ENCODE peak calls at places on chromosomes 3 and 15, in seven cellular contexts. One of them, this sample, is unnamed.

GRCh38 chr15:88623061-88623460 is 1.9 kb downstream of the AEN start:
- DNase-seq in SK-N-SH: no peak
- DNase-seq in HCT116: peak; percentile 64
- DNase-seq in H1: no peak
- DNase-seq in HepG2: peak; percentile 46
- DNase-seq in K562: no peak
- DNase-seq in GM12878: no peak
- DNase-seq in this sample: no peak

GRCh38 chr15:71802770-71803169 is 7.6 kb upstream of the NR2E3 start:
- DNase-seq in H1: no peak
- DNase-seq in HCT116: no peak
- DNase-seq in K562: peak; percentile 65
- DNase-seq in SK-N-SH: no peak
- DNase-seq in GM12878: no peak
- DNase-seq in HepG2: no peak
- DNase-seq in this sample: no peak

GRCh38 chr3:183266454-183266853 is 13.4 kb downstream of the B3GNT5 start:
- DNase-seq in HCT116: no peak
- DNase-seq in H1: no peak
- DNase-seq in GM12878: no peak
- DNase-seq in SK-N-SH: no peak
- DNase-seq in K562: no peak
- DNase-seq in HepG2: no peak
- DNase-seq in this sample: no peak

GRCh38 chr3:69094467-69095205 is 9.9 kb downstream of the ARL6IP5 start:
- DNase-seq in SK-N-SH: no peak
- DNase-seq in GM12878: no peak
- DNase-seq in K562: no peak
- DNase-seq in H1: no peak
- DNase-seq in HCT116: no peak
- DNase-seq in HepG2: no peak
- DNase-seq in this sample: no peak

GRCh38 chr15:58458076-58458475 is 26.3 kb downstream of the LIPC start:
- DNase-seq in K562: no peak
- DNase-seq in HCT116: no peak
- DNase-seq in HepG2: peak; percentile 80
- DNase-seq in SK-N-SH: no peak
- DNase-seq in H1: no peak
- DNase-seq in GM12878: no peak
- DNase-seq in this sample: no peak

GRCh38 chr3:55664387-55664786 is 177.3 kb upstream of the WNT5A start:
- DNase-seq in SK-N-SH: no peak
- DNase-seq in GM12878: no peak
- DNase-seq in HepG2: no peak
- DNase-seq in K562: no peak
- DNase-seq in H1: no peak
- DNase-seq in HCT116: no peak
- DNase-seq in this sample: no peak

GRCh38 chr3:186137051-186137685 is 28.3 kb upstream of the ETV5 start:
- DNase-seq in HepG2: no peak
- DNase-seq in K562: no peak
- DNase-seq in SK-N-SH: no peak
- DNase-seq in HCT116: no peak
- DNase-seq in H1: no peak
- DNase-seq in GM12878: no peak
- DNase-seq in this sample: no peak

GRCh38 chr3:55000546-55000945 is 72.7 kb upstream of the LRTM1 start:
- DNase-seq in H1: no peak
- DNase-seq in HepG2: no peak
- DNase-seq in HCT116: no peak
- DNase-seq in SK-N-SH: peak; percentile 15
- DNase-seq in K562: no peak
- DNase-seq in GM12878: no peak
- DNase-seq in this sample: no peak

GRCh38 chr3:69819283-69819682 is 80.0 kb downstream of the MITF start:
- DNase-seq in K562: no peak
- DNase-seq in HCT116: no peak
- DNase-seq in GM12878: no peak
- DNase-seq in H1: no peak
- DNase-seq in HepG2: no peak
- DNase-seq in SK-N-SH: no peak
- DNase-seq in this sample: no peak

GRCh38 chr3:111590096-111590491 is 5.1 kb downstream of the ZBED2 start:
- DNase-seq in HepG2: no peak
- DNase-seq in HCT116: no peak
- DNase-seq in GM12878: no peak
- DNase-seq in H1: no peak
- DNase-seq in K562: no peak
- DNase-seq in SK-N-SH: no peak
- DNase-seq in this sample: no peak

GRCh38 chr3:46593274-46593862 is 19.0 kb upstream of the FAM240A start:
- DNase-seq in HepG2: no peak
- DNase-seq in GM12878: no peak
- DNase-seq in H1: no peak
- DNase-seq in HCT116: no peak
- DNase-seq in SK-N-SH: no peak
- DNase-seq in K562: no peak
- DNase-seq in this sample: peak; percentile 23

GRCh38 chr3:10594915-10595314 is 89.5 kb upstream of the ATP2B2 start:
- DNase-seq in H1: peak; percentile 57
- DNase-seq in K562: peak; percentile 99
- DNase-seq in GM12878: peak; percentile 5
- DNase-seq in SK-N-SH: no peak
- DNase-seq in HepG2: peak; percentile 56
- DNase-seq in HCT116: peak; percentile 62
- DNase-seq in this sample: peak; percentile 90

GRCh38 chr3:37997791-37998370 is 7.3 kb downstream of the VILL start:
- DNase-seq in HepG2: no peak
- DNase-seq in K562: no peak
- DNase-seq in GM12878: no peak
- DNase-seq in H1: no peak
- DNase-seq in SK-N-SH: no peak
- DNase-seq in HCT116: no peak
- DNase-seq in this sample: no peak

GRCh38 chr15:77098572-77098971 is 27.7 kb upstream of the TSPAN3 start:
- DNase-seq in GM12878: no peak
- DNase-seq in H1: no peak
- DNase-seq in HCT116: no peak
- DNase-seq in K562: no peak
- DNase-seq in SK-N-SH: no peak
- DNase-seq in HepG2: no peak
- DNase-seq in this sample: no peak

GRCh38 chr3:15428539-15428938 is 1.1 kb downstream of the EAF1 start:
- DNase-seq in HepG2: no peak
- DNase-seq in GM12878: no peak
- DNase-seq in H1: no peak
- DNase-seq in K562: no peak
- DNase-seq in HCT116: no peak
- DNase-seq in SK-N-SH: no peak
- DNase-seq in this sample: no peak

GRCh38 chr3:14234197-14235002 is 55.8 kb downstream of the LSM3 start:
- DNase-seq in SK-N-SH: no peak
- DNase-seq in GM12878: no peak
- DNase-seq in HepG2: peak; percentile 16
- DNase-seq in K562: no peak
- DNase-seq in HCT116: no peak
- DNase-seq in H1: no peak
- DNase-seq in this sample: no peak

GRCh38 chr15:71203573-71204444 is 88.5 kb downstream of the THSD4 start:
- DNase-seq in H1: peak; percentile 84
- DNase-seq in K562: no peak
- DNase-seq in GM12878: no peak
- DNase-seq in SK-N-SH: no peak
- DNase-seq in HCT116: no peak
- DNase-seq in HepG2: no peak
- DNase-seq in this sample: no peak

DNA sequence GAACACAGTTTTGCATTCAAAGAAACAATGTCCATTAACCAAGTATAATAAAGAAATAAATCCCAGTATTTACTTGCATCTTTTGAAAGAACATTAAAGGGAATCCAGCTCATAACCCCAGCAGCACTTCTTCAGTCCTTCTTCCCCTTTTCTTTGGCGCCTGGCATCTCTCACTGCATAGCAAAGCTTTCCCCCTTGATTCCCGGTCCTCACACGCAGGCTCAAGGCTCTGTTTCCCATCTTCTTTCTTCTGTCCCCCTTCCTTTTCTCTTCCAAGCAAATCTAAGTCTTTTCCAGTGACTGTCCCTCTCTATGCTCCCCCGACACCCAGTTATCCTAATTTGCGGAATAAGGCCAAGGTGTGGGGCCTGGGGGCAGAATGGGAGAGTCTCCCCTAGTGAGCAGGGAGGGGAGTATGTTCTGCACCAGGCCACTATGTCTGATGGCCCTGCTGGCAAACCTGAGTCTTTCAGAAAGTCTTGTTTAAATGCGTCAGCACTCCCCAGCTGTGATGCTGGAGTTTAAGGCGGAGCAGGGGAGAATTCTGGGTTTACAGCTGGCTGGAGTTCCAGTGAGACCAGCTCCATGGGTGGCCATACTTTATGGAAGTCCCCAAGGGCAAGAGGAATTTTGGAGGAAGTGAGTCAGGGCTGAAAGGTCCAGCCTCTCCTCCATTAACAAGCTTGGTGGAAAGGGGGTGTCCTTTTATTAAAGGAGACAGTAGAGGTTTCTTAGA is 42.1 kb downstream of the GOLGA6A start:
- DNase-seq in GM12878: no peak
- DNase-seq in HCT116: no peak
- DNase-seq in H1: peak; percentile 27
- DNase-seq in SK-N-SH: no peak
- DNase-seq in K562: no peak
- DNase-seq in HepG2: no peak
- DNase-seq in this sample: no peak
- TF ChIP-seq JUND in GM12878: no peak
- TF ChIP-seq JUND in HCT116: no peak
- TF ChIP-seq JUND in H1: no peak
- TF ChIP-seq JUND in SK-N-SH: no peak
- TF ChIP-seq JUND in K562: no peak
- TF ChIP-seq JUND in HepG2: no peak
- TF ChIP-seq JUND in this sample: no peak

GRCh38 chr3:120448707-120449650 is 1.8 kb downstream of the FSTL1 start:
- DNase-seq in HepG2: no peak
- DNase-seq in H1: no peak
- DNase-seq in K562: no peak
- DNase-seq in GM12878: no peak
- DNase-seq in SK-N-SH: no peak
- DNase-seq in HCT116: no peak
- DNase-seq in this sample: no peak
- TF ChIP-seq JUND in HepG2: no peak
- TF ChIP-seq JUND in H1: no peak
- TF ChIP-seq JUND in K562: no peak
- TF ChIP-seq JUND in GM12878: no peak
- TF ChIP-seq JUND in SK-N-SH: no peak
- TF ChIP-seq JUND in HCT116: no peak
- TF ChIP-seq JUND in this sample: no peak

DNA sequence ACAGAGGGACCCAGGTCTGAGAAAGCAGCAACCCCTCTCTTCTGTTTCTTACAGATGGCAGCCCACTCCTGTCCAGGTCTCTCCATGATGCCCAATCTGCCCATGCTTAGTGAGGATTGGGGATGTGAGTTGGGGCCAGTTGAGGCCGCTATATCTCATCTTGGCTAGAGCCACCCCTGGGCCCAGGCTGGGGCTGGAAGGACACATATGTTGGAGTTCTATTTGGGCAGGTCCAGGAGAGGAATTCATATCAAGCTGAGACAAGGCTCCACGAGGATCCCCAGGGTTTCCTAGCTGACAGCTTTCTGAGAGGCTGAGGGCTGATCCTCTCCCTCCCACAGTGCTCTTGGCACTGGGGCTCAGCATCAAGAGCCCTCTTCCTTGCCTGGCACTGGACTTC is 11.4 kb downstream of the TGM5 start:
- DNase-seq in K562: no peak
- DNase-seq in H1: no peak
- DNase-seq in HCT116: no peak
- DNase-seq in SK-N-SH: no peak
- DNase-seq in GM12878: no peak
- DNase-seq in HepG2: no peak
- DNase-seq in this sample: no peak
- TF ChIP-seq JUND in K562: no peak
- TF ChIP-seq JUND in H1: no peak
- TF ChIP-seq JUND in HCT116: no peak
- TF ChIP-seq JUND in SK-N-SH: no peak
- TF ChIP-seq JUND in GM12878: no peak
- TF ChIP-seq JUND in HepG2: no peak
- TF ChIP-seq JUND in this sample: no peak

GRCh38 chr3:124887996-124888298 is 782 bp upstream of the ITGB5 start:
- DNase-seq in H1: no peak
- DNase-seq in HepG2: no peak
- DNase-seq in SK-N-SH: no peak
- DNase-seq in GM12878: no peak
- DNase-seq in HCT116: no peak
- DNase-seq in K562: no peak
- DNase-seq in this sample: no peak

GRCh38 chr3:124888482-124889441 is 1.6 kb upstream of the ITGB5 start:
- DNase-seq in HepG2: no peak
- DNase-seq in SK-N-SH: no peak
- DNase-seq in HCT116: no peak
- DNase-seq in H1: no peak
- DNase-seq in GM12878: no peak
- DNase-seq in K562: no peak
- DNase-seq in this sample: no peak

GRCh38 chr3:124885466-124886167 is 1.5 kb downstream of the ITGB5 start:
- DNase-seq in GM12878: no peak
- DNase-seq in SK-N-SH: peak; percentile 23
- DNase-seq in HCT116: no peak
- DNase-seq in K562: no peak
- DNase-seq in H1: no peak
- DNase-seq in HepG2: no peak
- DNase-seq in this sample: no peak

GRCh38 chr3:124886168-124887051 is 755 bp downstream of the ITGB5 start:
- DNase-seq in GM12878: no peak
- DNase-seq in H1: no peak
- DNase-seq in SK-N-SH: peak; percentile 77
- DNase-seq in HCT116: no peak
- DNase-seq in K562: peak; percentile 63
- DNase-seq in HepG2: peak; percentile 68
- DNase-seq in this sample: peak; percentile 68

DNA sequence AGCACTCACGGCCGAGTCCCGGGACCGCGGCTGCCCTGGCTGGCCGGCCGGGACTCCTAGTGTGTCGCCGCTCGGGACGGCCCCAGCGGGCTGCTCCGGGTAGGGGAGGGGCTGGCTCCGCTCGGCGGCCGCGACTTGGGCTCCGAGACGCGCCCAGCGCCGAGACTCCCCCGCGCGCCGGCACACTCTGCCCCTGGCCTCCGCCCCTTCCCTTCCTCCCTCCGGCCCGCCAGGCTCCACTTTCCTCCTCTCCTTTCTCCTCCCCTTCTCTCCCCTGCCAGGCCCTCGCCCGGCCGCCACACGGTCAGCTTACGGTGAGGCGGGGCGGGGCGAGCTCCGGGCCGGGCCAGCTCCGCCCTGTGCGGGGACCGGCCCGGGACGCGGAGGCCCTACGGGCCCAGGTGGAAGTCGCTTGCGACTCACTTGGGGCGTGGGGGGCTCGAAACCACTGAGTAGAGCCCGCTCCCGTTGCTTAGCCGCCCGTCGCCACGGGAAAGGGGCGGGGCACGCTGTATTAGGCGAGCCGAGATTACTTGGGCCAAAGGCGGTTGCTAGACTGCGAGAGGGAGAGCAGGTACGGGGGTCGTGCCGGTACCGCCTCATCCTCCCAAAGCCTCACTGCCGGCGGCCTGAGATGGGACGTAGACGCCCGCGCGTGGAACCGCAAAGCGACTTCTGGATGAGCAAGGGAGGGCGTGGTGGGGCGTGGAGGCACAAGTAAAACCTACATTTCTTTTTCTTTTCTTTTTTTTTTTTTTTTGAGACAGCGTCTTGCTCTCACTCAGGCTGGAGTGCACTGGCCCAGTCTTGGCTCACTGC is at the start of gene ITGB5:
- DNase-seq in H1: no peak
- DNase-seq in GM12878: no peak
- DNase-seq in HCT116: peak; percentile 29
- DNase-seq in SK-N-SH: peak; percentile 90
- DNase-seq in K562: peak; percentile 78
- DNase-seq in HepG2: peak; percentile 61
- DNase-seq in this sample: peak; percentile 90
- TF ChIP-seq JUND in H1: no peak
- TF ChIP-seq JUND in GM12878: no peak
- TF ChIP-seq JUND in HCT116: no peak
- TF ChIP-seq JUND in SK-N-SH: no peak
- TF ChIP-seq JUND in K562: no peak
- TF ChIP-seq JUND in HepG2: no peak
- TF ChIP-seq JUND in this sample: no peak